ENCODE peak calls at places on chromosomes 12 and 14, in five cellular contexts. One of them, this sample, is unnamed.

GRCh38 chr12:92138144-92138543 is 7.5 kb downstream of the BTG1 start:
- DNase-seq in DND-41: no peak
- DNase-seq in PC-3: peak
- DNase-seq in IMR-90: no peak
- DNase-seq in right atrium auricular region: no peak
- DNase-seq in this sample: no peak

GRCh38 chr14:91867316-91867988 is at the start of gene TC2N:
- DNase-seq in PC-3: no peak
- DNase-seq in right atrium auricular region: no peak
- DNase-seq in IMR-90: no peak
- DNase-seq in DND-41: peak
- DNase-seq in this sample: peak

GRCh38 chr14:68663385-68664076 is 129.3 kb downstream of the ZFP36L1 start:
- DNase-seq in IMR-90: peak
- DNase-seq in PC-3: no peak
- DNase-seq in right atrium auricular region: peak
- DNase-seq in DND-41: peak
- DNase-seq in this sample: no peak

GRCh38 chr12:132263451-132264065 is 65.8 kb downstream of the GALNT9 start:
- DNase-seq in right atrium auricular region: no peak
- DNase-seq in DND-41: no peak
- DNase-seq in PC-3: no peak
- DNase-seq in IMR-90: no peak
- DNase-seq in this sample: no peak

GRCh38 chr12:59689776-59690175 is 93.9 kb downstream of the SLC16A7 start:
- DNase-seq in right atrium auricular region: no peak
- DNase-seq in DND-41: no peak
- DNase-seq in PC-3: peak
- DNase-seq in IMR-90: peak
- DNase-seq in this sample: no peak

GRCh38 chr14:35341454-35342159 is 49.4 kb downstream of the PSMA6 start:
- DNase-seq in IMR-90: peak
- DNase-seq in PC-3: peak
- DNase-seq in right atrium auricular region: peak
- DNase-seq in DND-41: peak
- DNase-seq in this sample: no peak

GRCh38 chr12:93707836-93708235 is 30.7 kb downstream of the CRADD start:
- DNase-seq in PC-3: peak
- DNase-seq in right atrium auricular region: no peak
- DNase-seq in DND-41: no peak
- DNase-seq in IMR-90: peak
- DNase-seq in this sample: no peak

GRCh38 chr12:53046655-53047220 is 3.1 kb upstream of the TNS2 start:
- DNase-seq in PC-3: no peak
- DNase-seq in IMR-90: peak
- DNase-seq in right atrium auricular region: peak
- DNase-seq in DND-41: peak
- DNase-seq in this sample: peak

GRCh38 chr12:116609715-116610114 is 50.5 kb downstream of the MAP1LC3B2 start:
- DNase-seq in right atrium auricular region: no peak
- DNase-seq in DND-41: peak
- DNase-seq in IMR-90: no peak
- DNase-seq in PC-3: peak
- DNase-seq in this sample: peak

GRCh38 chr14:74593241-74593985 is 18.6 kb downstream of the LTBP2 start:
- DNase-seq in IMR-90: no peak
- DNase-seq in PC-3: no peak
- DNase-seq in right atrium auricular region: no peak
- DNase-seq in DND-41: no peak
- DNase-seq in this sample: no peak

GRCh38 chr12:132257206-132257954 is 72.0 kb downstream of the GALNT9 start:
- DNase-seq in PC-3: no peak
- DNase-seq in right atrium auricular region: no peak
- DNase-seq in DND-41: no peak
- DNase-seq in IMR-90: no peak
- DNase-seq in this sample: no peak

GRCh38 chr12:129941646-129942045 is 37.8 kb upstream of the TMEM132D start:
- DNase-seq in right atrium auricular region: no peak
- DNase-seq in IMR-90: no peak
- DNase-seq in PC-3: no peak
- DNase-seq in DND-41: no peak
- DNase-seq in this sample: no peak

GRCh38 chr12:128572311-128572810 is 251.4 kb downstream of the SLC15A4 start:
- DNase-seq in right atrium auricular region: no peak
- DNase-seq in IMR-90: no peak
- DNase-seq in DND-41: no peak
- DNase-seq in PC-3: no peak
- DNase-seq in this sample: no peak

GRCh38 chr12:3020399-3020798 is 56.8 kb upstream of the TSPAN9 start:
- DNase-seq in PC-3: no peak
- DNase-seq in DND-41: no peak
- DNase-seq in right atrium auricular region: no peak
- DNase-seq in IMR-90: no peak
- DNase-seq in this sample: no peak

GRCh38 chr12:77102691-77103090 is 37.3 kb upstream of the E2F7 start:
- DNase-seq in PC-3: peak
- DNase-seq in IMR-90: peak
- DNase-seq in right atrium auricular region: no peak
- DNase-seq in DND-41: no peak
- DNase-seq in this sample: no peak

GRCh38 chr12:57897296-57897974 is 43.9 kb upstream of the ATP23 start:
- DNase-seq in DND-41: no peak
- DNase-seq in PC-3: no peak
- DNase-seq in right atrium auricular region: no peak
- DNase-seq in IMR-90: no peak
- DNase-seq in this sample: no peak

GRCh38 chr12:22299294-22299912 is 35.1 kb downstream of the ST8SIA1 start:
- DNase-seq in right atrium auricular region: no peak
- DNase-seq in PC-3: peak
- DNase-seq in IMR-90: no peak
- DNase-seq in DND-41: no peak
- DNase-seq in this sample: no peak

GRCh38 chr14:66087231-66087630 is 398.9 kb upstream of the CCDC196 start:
- DNase-seq in PC-3: peak
- DNase-seq in IMR-90: no peak
- DNase-seq in DND-41: no peak
- DNase-seq in right atrium auricular region: no peak
- DNase-seq in this sample: no peak

GRCh38 chr14:91947196-91948184 is at the start of gene FBLN5:
- DNase-seq in DND-41: no peak
- DNase-seq in PC-3: no peak
- DNase-seq in right atrium auricular region: peak
- DNase-seq in IMR-90: peak
- DNase-seq in this sample: peak

GRCh38 chr14:68789002-68789797 is 3.7 kb downstream of the ZFP36L1 start:
- DNase-seq in PC-3: peak
- DNase-seq in DND-41: peak
- DNase-seq in right atrium auricular region: peak
- DNase-seq in IMR-90: peak
- DNase-seq in this sample: peak

GRCh38 chr12:113373966-113374365 is 15.6 kb downstream of the PLBD2 start:
- DNase-seq in IMR-90: no peak
- DNase-seq in PC-3: no peak
- DNase-seq in right atrium auricular region: no peak
- DNase-seq in DND-41: no peak
- DNase-seq in this sample: no peak

GRCh38 chr12:52692253-52692652 is 11.1 kb downstream of the KRT77 start:
- DNase-seq in IMR-90: no peak
- DNase-seq in DND-41: no peak
- DNase-seq in right atrium auricular region: no peak
- DNase-seq in PC-3: no peak
- DNase-seq in this sample: no peak

GRCh38 chr12:65828711-65829339 is 4.5 kb downstream of the HMGA2 start:
- DNase-seq in DND-41: no peak
- DNase-seq in right atrium auricular region: no peak
- DNase-seq in PC-3: peak
- DNase-seq in IMR-90: no peak
- DNase-seq in this sample: no peak
- TF ChIP-seq CTCF in DND-41: no peak
- TF ChIP-seq CTCF in right atrium auricular region: no peak
- TF ChIP-seq CTCF in PC-3: no peak
- TF ChIP-seq CTCF in IMR-90: no peak
- TF ChIP-seq CTCF in this sample: no peak

GRCh38 chr12:121774968-121775474 is 18.5 kb downstream of the RHOF start:
- DNase-seq in DND-41: no peak
- DNase-seq in IMR-90: no peak
- DNase-seq in right atrium auricular region: no peak
- DNase-seq in PC-3: no peak
- DNase-seq in this sample: no peak

GRCh38 chr12:121779422-121779895 is 14.0 kb downstream of the RHOF start:
- DNase-seq in DND-41: no peak
- DNase-seq in IMR-90: no peak
- DNase-seq in right atrium auricular region: no peak
- DNase-seq in PC-3: no peak
- DNase-seq in this sample: no peak

GRCh38 chr12:121778567-121779421 is 14.7 kb downstream of the RHOF start:
- DNase-seq in DND-41: no peak
- DNase-seq in IMR-90: no peak
- DNase-seq in right atrium auricular region: no peak
- DNase-seq in PC-3: no peak
- DNase-seq in this sample: no peak

GRCh38 chr12:121775501-121775900 is 18.0 kb downstream of the RHOF start:
- DNase-seq in IMR-90: no peak
- DNase-seq in DND-41: no peak
- DNase-seq in PC-3: no peak
- DNase-seq in right atrium auricular region: no peak
- DNase-seq in this sample: no peak

DNA sequence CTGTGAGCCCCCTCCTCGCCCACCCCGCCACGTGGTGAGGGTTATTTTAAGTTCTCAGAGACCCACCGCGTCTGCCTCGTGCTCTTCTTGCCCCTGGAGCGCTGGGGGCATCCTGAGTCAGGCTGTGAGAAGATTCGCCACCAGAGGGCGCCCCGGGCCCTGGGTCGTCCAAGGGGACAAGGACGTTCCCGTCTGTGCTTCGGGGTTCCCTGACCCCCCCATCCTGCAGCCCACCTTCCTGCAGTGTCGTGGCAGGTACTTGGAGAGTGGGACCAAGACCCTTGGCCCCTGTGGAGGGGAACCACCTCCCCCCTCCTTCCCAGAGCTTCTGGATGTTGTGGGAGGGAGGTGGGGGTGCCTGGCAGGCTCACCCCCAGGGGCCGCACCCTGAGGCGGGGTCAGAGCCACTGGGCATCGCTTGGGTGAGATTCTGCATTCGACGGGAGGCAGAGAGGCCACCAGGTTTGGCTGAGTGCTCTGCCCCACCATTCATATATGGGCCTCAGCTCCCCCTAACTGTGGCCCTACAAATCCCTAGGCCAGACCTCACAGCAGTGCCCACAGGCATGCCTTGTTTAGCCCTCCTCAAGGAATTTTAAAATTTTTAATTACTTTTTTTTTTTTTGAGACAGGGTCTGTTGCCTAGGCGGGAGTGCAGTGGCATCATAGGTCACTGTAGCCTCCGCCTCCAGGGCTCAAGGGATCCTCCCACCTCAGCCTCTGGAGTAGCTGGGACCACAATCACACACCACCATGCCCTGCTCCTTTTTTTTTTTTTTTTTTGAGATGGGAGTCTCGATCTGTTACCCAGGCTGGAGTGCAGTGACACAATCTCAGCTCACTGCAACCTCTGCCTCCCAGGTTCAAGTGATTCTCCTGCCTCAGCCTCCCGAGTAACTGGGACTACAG is 17.0 kb downstream of the RHOF start:
- DNase-seq in IMR-90: peak
- DNase-seq in DND-41: peak
- DNase-seq in right atrium auricular region: peak
- DNase-seq in PC-3: peak
- DNase-seq in this sample: peak
- H3K27ac ChIP-seq in IMR-90: no peak
- H3K27ac ChIP-seq in DND-41: peak
- H3K27ac ChIP-seq in right atrium auricular region: no peak
- H3K27ac ChIP-seq in PC-3: peak
- H3K27ac ChIP-seq in this sample: no peak

DNA sequence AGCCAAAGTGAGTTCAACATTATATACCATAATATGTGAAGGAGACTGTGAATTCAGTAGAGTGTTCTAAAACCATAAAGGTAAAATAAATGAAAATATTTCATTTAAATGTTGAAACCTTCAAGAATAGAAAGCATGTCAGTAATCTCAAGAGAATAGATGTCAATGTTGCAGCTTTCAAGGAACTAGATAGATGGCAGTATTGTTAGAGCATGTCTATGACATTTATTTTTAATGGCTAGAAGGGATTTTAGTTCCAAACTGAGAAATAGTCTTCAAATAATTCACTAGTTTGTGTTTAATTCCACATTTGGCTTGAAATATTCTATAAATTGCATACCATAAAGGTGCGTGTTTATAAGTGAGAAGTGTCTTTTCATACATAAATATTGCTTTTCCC is 326.5 kb downstream of the FLRT2 start:
- DNase-seq in DND-41: no peak
- DNase-seq in IMR-90: no peak
- DNase-seq in PC-3: no peak
- DNase-seq in right atrium auricular region: no peak
- DNase-seq in this sample: no peak
- TF ChIP-seq CTCF in DND-41: peak
- TF ChIP-seq CTCF in IMR-90: peak
- TF ChIP-seq CTCF in PC-3: peak
- TF ChIP-seq CTCF in right atrium auricular region: no peak
- TF ChIP-seq CTCF in this sample: no peak

GRCh38 chr14:77582511-77582910 is 33.9 kb downstream of the SPTLC2 start:
- DNase-seq in right atrium auricular region: no peak
- DNase-seq in DND-41: no peak
- DNase-seq in IMR-90: peak
- DNase-seq in PC-3: no peak
- DNase-seq in this sample: no peak

GRCh38 chr14:77579065-77579464 is 37.4 kb downstream of the SPTLC2 start:
- DNase-seq in right atrium auricular region: no peak
- DNase-seq in DND-41: no peak
- DNase-seq in PC-3: no peak
- DNase-seq in IMR-90: peak
- DNase-seq in this sample: no peak

GRCh38 chr14:77579760-77580159 is 36.7 kb downstream of the SPTLC2 start:
- DNase-seq in IMR-90: no peak
- DNase-seq in DND-41: no peak
- DNase-seq in PC-3: no peak
- DNase-seq in right atrium auricular region: no peak
- DNase-seq in this sample: no peak

GRCh38 chr14:77580964-77581505 is 35.4 kb downstream of the SPTLC2 start:
- DNase-seq in IMR-90: peak
- DNase-seq in right atrium auricular region: no peak
- DNase-seq in PC-3: peak
- DNase-seq in DND-41: no peak
- DNase-seq in this sample: no peak

DNA sequence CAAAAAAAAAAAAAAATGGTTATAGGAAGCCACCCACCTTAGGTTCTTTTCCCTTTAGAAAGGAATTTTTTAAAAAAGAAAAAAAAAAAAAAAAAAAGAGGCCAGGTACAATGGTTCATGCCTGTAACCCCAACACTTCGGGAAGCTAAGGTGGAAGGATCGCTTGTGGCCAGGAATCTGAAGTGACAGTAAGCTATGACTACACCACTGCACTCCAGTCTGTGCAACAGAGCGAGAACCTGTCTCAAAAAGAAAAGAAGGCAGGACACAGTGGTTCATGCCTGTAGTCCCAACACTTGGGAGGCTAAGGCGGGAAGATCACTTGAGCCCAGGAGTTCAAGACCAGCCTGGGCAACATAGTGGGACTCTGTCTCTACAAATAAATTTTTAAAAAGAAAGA is 36.0 kb downstream of the SPTLC2 start:
- DNase-seq in right atrium auricular region: no peak
- DNase-seq in IMR-90: no peak
- DNase-seq in PC-3: no peak
- DNase-seq in DND-41: no peak
- DNase-seq in this sample: no peak
- H3K27ac ChIP-seq in right atrium auricular region: no peak
- H3K27ac ChIP-seq in IMR-90: peak
- H3K27ac ChIP-seq in PC-3: no peak
- H3K27ac ChIP-seq in DND-41: no peak
- H3K27ac ChIP-seq in this sample: no peak

GRCh38 chr14:99564903-99565259 is 39.1 kb downstream of the CCDC85C start:
- DNase-seq in right atrium auricular region: no peak
- DNase-seq in DND-41: no peak
- DNase-seq in PC-3: no peak
- DNase-seq in IMR-90: no peak
- DNase-seq in this sample: no peak
- TF ChIP-seq CTCF in right atrium auricular region: no peak
- TF ChIP-seq CTCF in DND-41: no peak
- TF ChIP-seq CTCF in PC-3: no peak
- TF ChIP-seq CTCF in IMR-90: no peak
- TF ChIP-seq CTCF in this sample: no peak